ENCODE peak calls at places on chromosomes 6 and 20, in nine cellular contexts. One of them, this sample, is unnamed.

GRCh38 chr6:135520781-135521180 is 23.2 kb upstream of the AHI1 start:
- DNase-seq in AG04450: no peak
- DNase-seq in naive thymus-derived CD4-positive, alpha-beta T cell: no peak
- DNase-seq in cardiac muscle cell: no peak
- DNase-seq in tibial nerve: no peak
- DNase-seq in right atrium auricular region: no peak
- DNase-seq in GM23338: no peak
- DNase-seq in lower lobe of right lung: no peak
- DNase-seq in breast epithelium: no peak
- DNase-seq in this sample: no peak

GRCh38 chr6:154236646-154237236 is 119.9 kb downstream of the IPCEF1 start:
- DNase-seq in AG04450: no peak
- DNase-seq in naive thymus-derived CD4-positive, alpha-beta T cell: no peak
- DNase-seq in cardiac muscle cell: no peak
- DNase-seq in tibial nerve: no peak
- DNase-seq in right atrium auricular region: no peak
- DNase-seq in GM23338: no peak
- DNase-seq in lower lobe of right lung: no peak
- DNase-seq in breast epithelium: no peak
- DNase-seq in this sample: no peak

GRCh38 chr6:150088481-150089154 is 19.7 kb upstream of the ULBP3 start:
- DNase-seq in AG04450: no peak
- DNase-seq in naive thymus-derived CD4-positive, alpha-beta T cell: no peak
- DNase-seq in cardiac muscle cell: no peak
- DNase-seq in tibial nerve: no peak
- DNase-seq in right atrium auricular region: no peak
- DNase-seq in GM23338: no peak
- DNase-seq in lower lobe of right lung: no peak
- DNase-seq in breast epithelium: no peak
- DNase-seq in this sample: no peak

GRCh38 chr6:166621114-166621540 is 5.9 kb downstream of the RPS6KA2 start:
- DNase-seq in AG04450: no peak
- DNase-seq in naive thymus-derived CD4-positive, alpha-beta T cell: no peak
- DNase-seq in cardiac muscle cell: no peak
- DNase-seq in tibial nerve: no peak
- DNase-seq in right atrium auricular region: peak
- DNase-seq in GM23338: peak
- DNase-seq in lower lobe of right lung: no peak
- DNase-seq in breast epithelium: no peak
- DNase-seq in this sample: no peak

GRCh38 chr20:8361008-8361652 is 229.1 kb downstream of the PLCB1 start:
- DNase-seq in AG04450: no peak
- DNase-seq in naive thymus-derived CD4-positive, alpha-beta T cell: no peak
- DNase-seq in cardiac muscle cell: no peak
- DNase-seq in tibial nerve: no peak
- DNase-seq in right atrium auricular region: no peak
- DNase-seq in GM23338: no peak
- DNase-seq in lower lobe of right lung: no peak
- DNase-seq in breast epithelium: no peak
- DNase-seq in this sample: peak

GRCh38 chr6:37538107-37538506 is 38.4 kb upstream of the CCDC167 start:
- DNase-seq in AG04450: no peak
- DNase-seq in naive thymus-derived CD4-positive, alpha-beta T cell: no peak
- DNase-seq in cardiac muscle cell: no peak
- DNase-seq in tibial nerve: no peak
- DNase-seq in right atrium auricular region: no peak
- DNase-seq in GM23338: peak
- DNase-seq in lower lobe of right lung: no peak
- DNase-seq in breast epithelium: no peak
- DNase-seq in this sample: no peak

GRCh38 chr6:56772737-56773184 is 130.1 kb upstream of the DST start:
- DNase-seq in AG04450: peak
- DNase-seq in naive thymus-derived CD4-positive, alpha-beta T cell: no peak
- DNase-seq in cardiac muscle cell: no peak
- DNase-seq in tibial nerve: no peak
- DNase-seq in right atrium auricular region: no peak
- DNase-seq in GM23338: peak
- DNase-seq in lower lobe of right lung: no peak
- DNase-seq in breast epithelium: peak
- DNase-seq in this sample: peak

GRCh38 chr6:36268478-36269248 is 1.2 kb upstream of the PNPLA1 start:
- DNase-seq in AG04450: no peak
- DNase-seq in naive thymus-derived CD4-positive, alpha-beta T cell: no peak
- DNase-seq in cardiac muscle cell: no peak
- DNase-seq in tibial nerve: no peak
- DNase-seq in right atrium auricular region: no peak
- DNase-seq in GM23338: no peak
- DNase-seq in lower lobe of right lung: no peak
- DNase-seq in breast epithelium: no peak
- DNase-seq in this sample: peak

GRCh38 chr6:71287038-71287437 is 1.6 kb upstream of the OGFRL1 start:
- DNase-seq in AG04450: no peak
- DNase-seq in naive thymus-derived CD4-positive, alpha-beta T cell: no peak
- DNase-seq in cardiac muscle cell: no peak
- DNase-seq in tibial nerve: peak
- DNase-seq in right atrium auricular region: no peak
- DNase-seq in GM23338: no peak
- DNase-seq in lower lobe of right lung: no peak
- DNase-seq in breast epithelium: peak
- DNase-seq in this sample: peak

GRCh38 chr6:64949257-64949656 is 757.8 kb downstream of the EYS start:
- DNase-seq in AG04450: no peak
- DNase-seq in naive thymus-derived CD4-positive, alpha-beta T cell: no peak
- DNase-seq in cardiac muscle cell: no peak
- DNase-seq in tibial nerve: no peak
- DNase-seq in right atrium auricular region: no peak
- DNase-seq in GM23338: peak
- DNase-seq in lower lobe of right lung: no peak
- DNase-seq in breast epithelium: no peak
- DNase-seq in this sample: no peak

GRCh38 chr6:7823552-7823951 is 87.0 kb downstream of the TXNDC5 start:
- DNase-seq in AG04450: no peak
- DNase-seq in naive thymus-derived CD4-positive, alpha-beta T cell: no peak
- DNase-seq in cardiac muscle cell: no peak
- DNase-seq in tibial nerve: no peak
- DNase-seq in right atrium auricular region: no peak
- DNase-seq in GM23338: no peak
- DNase-seq in lower lobe of right lung: no peak
- DNase-seq in breast epithelium: no peak
- DNase-seq in this sample: no peak

GRCh38 chr6:72672906-72673305 is 51.0 kb downstream of the KCNQ5 start:
- DNase-seq in AG04450: no peak
- DNase-seq in naive thymus-derived CD4-positive, alpha-beta T cell: no peak
- DNase-seq in cardiac muscle cell: no peak
- DNase-seq in tibial nerve: no peak
- DNase-seq in right atrium auricular region: no peak
- DNase-seq in GM23338: no peak
- DNase-seq in lower lobe of right lung: no peak
- DNase-seq in breast epithelium: no peak
- DNase-seq in this sample: no peak

DNA sequence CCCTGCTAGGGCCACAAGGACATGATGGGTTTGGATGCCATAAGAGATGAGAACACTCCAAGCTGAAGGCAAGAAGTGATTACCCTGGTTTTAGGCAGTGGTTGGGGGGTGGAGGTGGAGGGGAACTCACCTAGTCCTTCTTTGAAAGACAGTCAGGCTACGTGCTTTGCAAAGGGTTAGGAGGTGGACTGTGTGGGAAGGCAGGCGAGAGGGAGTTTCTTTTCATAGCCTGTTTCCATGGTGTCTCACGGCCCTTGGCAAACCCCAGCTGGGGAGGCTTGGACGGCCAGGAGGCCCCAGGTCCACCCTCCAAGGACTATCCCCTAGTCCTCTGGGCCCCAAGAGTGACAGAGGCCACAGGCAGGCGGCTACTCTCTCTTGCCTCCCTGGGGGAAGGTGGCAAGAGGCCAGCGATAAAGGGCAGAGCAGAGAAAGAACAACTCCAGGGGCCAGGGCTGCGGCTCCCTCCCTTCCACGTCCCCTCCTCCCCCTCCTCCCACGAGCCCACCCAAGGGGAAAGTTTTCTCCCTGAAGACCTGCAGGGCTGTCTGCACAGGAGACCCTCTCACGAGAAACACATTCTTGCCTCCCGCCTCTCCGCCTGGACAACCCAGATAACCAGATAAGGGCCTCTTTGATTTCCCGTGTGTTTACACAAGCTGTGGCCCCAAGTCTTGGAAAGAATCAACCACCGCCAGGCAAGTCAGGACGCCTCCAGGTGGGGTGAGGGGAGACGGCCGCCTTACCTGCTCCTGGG is 74.4 kb downstream of the NOL4L start:
- DNase-seq in AG04450: no peak
- DNase-seq in naive thymus-derived CD4-positive, alpha-beta T cell: no peak
- DNase-seq in cardiac muscle cell: peak
- DNase-seq in tibial nerve: no peak
- DNase-seq in right atrium auricular region: no peak
- DNase-seq in GM23338: no peak
- DNase-seq in lower lobe of right lung: no peak
- DNase-seq in breast epithelium: no peak
- DNase-seq in this sample: no peak
- H3K4me3 ChIP-seq in AG04450: no peak
- H3K4me3 ChIP-seq in naive thymus-derived CD4-positive, alpha-beta T cell: peak
- H3K4me3 ChIP-seq in cardiac muscle cell: no peak
- H3K4me3 ChIP-seq in tibial nerve: no peak
- H3K4me3 ChIP-seq in right atrium auricular region: no peak
- H3K4me3 ChIP-seq in GM23338: no peak
- H3K4me3 ChIP-seq in lower lobe of right lung: no peak
- H3K4me3 ChIP-seq in breast epithelium: no peak
- H3K4me3 ChIP-seq in this sample: no peak

DNA sequence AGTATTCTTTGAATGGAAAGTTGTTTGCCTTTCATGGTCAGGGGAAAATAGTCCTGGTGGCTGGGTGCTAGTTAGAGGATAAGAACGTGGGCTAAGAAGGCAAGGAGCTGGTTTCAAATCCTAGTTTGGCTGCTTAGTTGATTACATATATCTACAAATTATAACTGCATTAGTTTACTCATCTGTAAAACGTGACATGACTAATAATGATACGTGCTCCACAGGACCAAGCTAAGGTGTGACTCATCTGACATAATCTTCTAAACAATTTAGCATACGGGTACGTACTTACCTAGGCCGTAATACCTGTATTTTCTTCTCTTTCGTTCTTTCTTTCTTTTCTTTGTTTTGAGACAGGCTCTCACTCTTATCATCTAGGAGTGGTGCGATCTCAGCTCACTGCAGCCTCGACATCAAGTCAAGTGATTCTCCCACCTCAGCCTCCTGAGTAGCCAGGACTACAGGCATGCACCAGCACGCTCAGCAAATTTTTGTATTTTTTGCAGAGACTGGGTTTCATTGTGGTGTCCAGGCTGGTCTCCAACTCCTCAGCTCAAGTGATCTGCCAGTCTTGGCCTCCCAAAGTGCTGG is 1274.2 kb upstream of the GJE1 start:
- DNase-seq in AG04450: no peak
- DNase-seq in naive thymus-derived CD4-positive, alpha-beta T cell: no peak
- DNase-seq in cardiac muscle cell: no peak
- DNase-seq in tibial nerve: no peak
- DNase-seq in right atrium auricular region: no peak
- DNase-seq in GM23338: no peak
- DNase-seq in lower lobe of right lung: no peak
- DNase-seq in breast epithelium: no peak
- DNase-seq in this sample: peak
- H3K4me3 ChIP-seq in AG04450: no peak
- H3K4me3 ChIP-seq in naive thymus-derived CD4-positive, alpha-beta T cell: no peak
- H3K4me3 ChIP-seq in cardiac muscle cell: no peak
- H3K4me3 ChIP-seq in tibial nerve: no peak
- H3K4me3 ChIP-seq in right atrium auricular region: no peak
- H3K4me3 ChIP-seq in GM23338: no peak
- H3K4me3 ChIP-seq in lower lobe of right lung: no peak
- H3K4me3 ChIP-seq in breast epithelium: no peak
- H3K4me3 ChIP-seq in this sample: no peak

GRCh38 chr6:131807644-131808459 is at the start of gene ENPP1:
- DNase-seq in AG04450: no peak
- DNase-seq in naive thymus-derived CD4-positive, alpha-beta T cell: peak
- DNase-seq in cardiac muscle cell: peak
- DNase-seq in tibial nerve: peak
- DNase-seq in right atrium auricular region: peak
- DNase-seq in GM23338: peak
- DNase-seq in lower lobe of right lung: peak
- DNase-seq in breast epithelium: peak
- DNase-seq in this sample: peak
- H3K4me3 ChIP-seq in AG04450: peak
- H3K4me3 ChIP-seq in naive thymus-derived CD4-positive, alpha-beta T cell: peak
- H3K4me3 ChIP-seq in cardiac muscle cell: peak
- H3K4me3 ChIP-seq in tibial nerve: peak
- H3K4me3 ChIP-seq in right atrium auricular region: peak
- H3K4me3 ChIP-seq in GM23338: peak
- H3K4me3 ChIP-seq in lower lobe of right lung: peak
- H3K4me3 ChIP-seq in breast epithelium: peak
- H3K4me3 ChIP-seq in this sample: peak

GRCh38 chr6:917296-917695 is 224.4 kb upstream of the EXOC2 start:
- DNase-seq in AG04450: no peak
- DNase-seq in naive thymus-derived CD4-positive, alpha-beta T cell: no peak
- DNase-seq in cardiac muscle cell: no peak
- DNase-seq in tibial nerve: no peak
- DNase-seq in right atrium auricular region: no peak
- DNase-seq in GM23338: no peak
- DNase-seq in lower lobe of right lung: no peak
- DNase-seq in breast epithelium: no peak
- DNase-seq in this sample: no peak

GRCh38 chr6:920512-920911 is 227.6 kb upstream of the EXOC2 start:
- DNase-seq in AG04450: no peak
- DNase-seq in naive thymus-derived CD4-positive, alpha-beta T cell: no peak
- DNase-seq in cardiac muscle cell: no peak
- DNase-seq in tibial nerve: no peak
- DNase-seq in right atrium auricular region: no peak
- DNase-seq in GM23338: no peak
- DNase-seq in lower lobe of right lung: no peak
- DNase-seq in breast epithelium: no peak
- DNase-seq in this sample: no peak

GRCh38 chr6:917939-918338 is 225.0 kb upstream of the EXOC2 start:
- DNase-seq in AG04450: no peak
- DNase-seq in naive thymus-derived CD4-positive, alpha-beta T cell: no peak
- DNase-seq in cardiac muscle cell: no peak
- DNase-seq in tibial nerve: no peak
- DNase-seq in right atrium auricular region: no peak
- DNase-seq in GM23338: no peak
- DNase-seq in lower lobe of right lung: no peak
- DNase-seq in breast epithelium: no peak
- DNase-seq in this sample: no peak

GRCh38 chr6:921400-921799 is 228.5 kb upstream of the EXOC2 start:
- DNase-seq in AG04450: no peak
- DNase-seq in naive thymus-derived CD4-positive, alpha-beta T cell: no peak
- DNase-seq in cardiac muscle cell: no peak
- DNase-seq in tibial nerve: no peak
- DNase-seq in right atrium auricular region: no peak
- DNase-seq in GM23338: no peak
- DNase-seq in lower lobe of right lung: no peak
- DNase-seq in breast epithelium: no peak
- DNase-seq in this sample: no peak

DNA sequence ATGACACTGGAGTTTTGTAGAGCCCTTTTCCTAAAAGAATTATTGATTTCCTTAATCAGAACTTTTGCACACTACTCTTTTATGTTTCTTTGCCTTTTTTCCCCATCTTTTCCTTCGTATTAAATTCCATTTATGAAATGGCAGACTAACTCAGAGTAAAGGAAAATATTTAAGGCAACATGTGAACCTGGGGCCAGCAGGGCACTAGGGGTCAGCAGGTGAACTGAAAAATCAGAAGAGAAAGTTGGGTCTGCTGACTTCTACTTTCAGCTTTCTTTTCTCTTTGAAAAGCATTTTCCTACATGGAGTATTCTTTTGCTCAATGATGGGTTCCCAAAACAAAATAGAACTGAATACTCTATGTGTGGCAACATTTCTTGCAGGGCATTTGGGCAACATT is 226.6 kb upstream of the EXOC2 start:
- DNase-seq in AG04450: no peak
- DNase-seq in naive thymus-derived CD4-positive, alpha-beta T cell: no peak
- DNase-seq in cardiac muscle cell: no peak
- DNase-seq in tibial nerve: no peak
- DNase-seq in right atrium auricular region: no peak
- DNase-seq in GM23338: no peak
- DNase-seq in lower lobe of right lung: no peak
- DNase-seq in breast epithelium: no peak
- DNase-seq in this sample: no peak
- H3K4me3 ChIP-seq in AG04450: no peak
- H3K4me3 ChIP-seq in naive thymus-derived CD4-positive, alpha-beta T cell: no peak
- H3K4me3 ChIP-seq in cardiac muscle cell: no peak
- H3K4me3 ChIP-seq in tibial nerve: no peak
- H3K4me3 ChIP-seq in right atrium auricular region: no peak
- H3K4me3 ChIP-seq in GM23338: no peak
- H3K4me3 ChIP-seq in lower lobe of right lung: no peak
- H3K4me3 ChIP-seq in breast epithelium: no peak
- H3K4me3 ChIP-seq in this sample: no peak